ENCODE peak calls at places on chromosomes 7 and 10, in five cellular contexts. One of them, this sample, is unnamed.

GRCh38 chr10:11869211-11869610 is 46.1 kb downstream of the PROSER2 start:
- DNase-seq in prostate gland: no peak
- DNase-seq in left lung: no peak
- DNase-seq in brain microvascular endothelial cell: no peak
- DNase-seq in fibroblast of lung: no peak
- DNase-seq in this sample: no peak

GRCh38 chr10:15325243-15326002 is 45.7 kb downstream of the FAM171A1 start:
- DNase-seq in fibroblast of lung: peak
- DNase-seq in left lung: no peak
- DNase-seq in prostate gland: no peak
- DNase-seq in brain microvascular endothelial cell: peak
- DNase-seq in this sample: no peak

GRCh38 chr7:150946826-150947750 is 31.0 kb downstream of the KCNH2 start:
- DNase-seq in fibroblast of lung: no peak
- DNase-seq in brain microvascular endothelial cell: no peak
- DNase-seq in prostate gland: no peak
- DNase-seq in left lung: peak
- DNase-seq in this sample: no peak

GRCh38 chr7:133770863-133771492 is 356.2 kb upstream of the LRGUK start:
- DNase-seq in brain microvascular endothelial cell: peak
- DNase-seq in left lung: no peak
- DNase-seq in prostate gland: peak
- DNase-seq in fibroblast of lung: peak
- DNase-seq in this sample: no peak

GRCh38 chr10:73439055-73439454 is 5.7 kb upstream of the MSS51 start:
- DNase-seq in brain microvascular endothelial cell: no peak
- DNase-seq in prostate gland: no peak
- DNase-seq in left lung: no peak
- DNase-seq in fibroblast of lung: peak
- DNase-seq in this sample: no peak

GRCh38 chr7:65978891-65979582 is 3.0 kb downstream of the GUSB start:
- DNase-seq in left lung: no peak
- DNase-seq in fibroblast of lung: no peak
- DNase-seq in brain microvascular endothelial cell: no peak
- DNase-seq in prostate gland: no peak
- DNase-seq in this sample: peak

GRCh38 chr7:121544726-121545125 is 148.6 kb upstream of the FAM3C start:
- DNase-seq in prostate gland: peak
- DNase-seq in left lung: no peak
- DNase-seq in fibroblast of lung: peak
- DNase-seq in brain microvascular endothelial cell: peak
- DNase-seq in this sample: no peak

GRCh38 chr10:31728698-31729224 is 199.9 kb downstream of the ARHGAP12 start:
- DNase-seq in brain microvascular endothelial cell: no peak
- DNase-seq in prostate gland: no peak
- DNase-seq in fibroblast of lung: no peak
- DNase-seq in left lung: no peak
- DNase-seq in this sample: no peak

GRCh38 chr10:75398238-75398629 is 3.3 kb downstream of the ZNF503 start:
- DNase-seq in fibroblast of lung: peak
- DNase-seq in left lung: no peak
- DNase-seq in prostate gland: no peak
- DNase-seq in brain microvascular endothelial cell: no peak
- DNase-seq in this sample: no peak
- H3K4me3 ChIP-seq in fibroblast of lung: peak
- H3K4me3 ChIP-seq in left lung: peak
- H3K4me3 ChIP-seq in prostate gland: peak
- H3K4me3 ChIP-seq in brain microvascular endothelial cell: peak
- H3K4me3 ChIP-seq in this sample: peak

GRCh38 chr7:39535720-39536119 is 30.5 kb upstream of the YAE1 start:
- DNase-seq in fibroblast of lung: no peak
- DNase-seq in brain microvascular endothelial cell: no peak
- DNase-seq in left lung: no peak
- DNase-seq in prostate gland: no peak
- DNase-seq in this sample: no peak
- H3K27ac ChIP-seq in fibroblast of lung: no peak
- H3K27ac ChIP-seq in brain microvascular endothelial cell: no peak
- H3K27ac ChIP-seq in left lung: no peak
- H3K27ac ChIP-seq in prostate gland: no peak
- H3K27ac ChIP-seq in this sample: no peak

GRCh38 chr10:27504897-27505457 is 873 bp downstream of the RAB18 start:
- DNase-seq in fibroblast of lung: peak
- DNase-seq in prostate gland: no peak
- DNase-seq in left lung: no peak
- DNase-seq in brain microvascular endothelial cell: peak
- DNase-seq in this sample: no peak

GRCh38 chr10:27500886-27501285 is 3.2 kb upstream of the RAB18 start:
- DNase-seq in prostate gland: no peak
- DNase-seq in left lung: no peak
- DNase-seq in fibroblast of lung: no peak
- DNase-seq in brain microvascular endothelial cell: no peak
- DNase-seq in this sample: no peak

GRCh38 chr10:27504007-27504890 is at the start of gene RAB18:
- DNase-seq in fibroblast of lung: peak
- DNase-seq in brain microvascular endothelial cell: peak
- DNase-seq in prostate gland: peak
- DNase-seq in left lung: peak
- DNase-seq in this sample: peak

GRCh38 chr10:27503498-27504006 is 552 bp upstream of the RAB18 start:
- DNase-seq in fibroblast of lung: no peak
- DNase-seq in prostate gland: no peak
- DNase-seq in left lung: no peak
- DNase-seq in brain microvascular endothelial cell: no peak
- DNase-seq in this sample: no peak

DNA sequence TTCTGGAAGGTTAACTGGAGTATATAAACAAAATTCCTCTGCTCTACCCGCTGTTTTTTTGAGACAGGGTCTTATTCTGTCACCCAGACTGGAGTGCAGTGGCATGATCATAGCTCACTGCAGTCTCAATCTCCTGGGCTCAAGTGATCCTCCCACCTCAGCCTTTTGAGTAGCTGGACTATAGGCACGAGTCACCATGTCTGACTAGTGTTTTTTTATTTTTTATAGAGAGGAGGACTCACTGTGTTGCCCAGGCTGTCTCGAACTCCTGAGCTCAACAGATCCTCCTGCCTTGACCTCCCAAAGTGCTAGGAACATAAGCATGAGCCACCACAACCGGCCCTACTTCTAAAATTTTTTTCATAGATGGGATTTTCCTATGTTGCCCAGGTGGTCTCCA is 2.2 kb downstream of the RAB18 start:
- DNase-seq in prostate gland: no peak
- DNase-seq in fibroblast of lung: no peak
- DNase-seq in left lung: no peak
- DNase-seq in brain microvascular endothelial cell: peak
- DNase-seq in this sample: no peak
- H3K4me3 ChIP-seq in prostate gland: no peak
- H3K4me3 ChIP-seq in fibroblast of lung: no peak
- H3K4me3 ChIP-seq in left lung: no peak
- H3K4me3 ChIP-seq in brain microvascular endothelial cell: no peak
- H3K4me3 ChIP-seq in this sample: no peak

GRCh38 chr10:71235808-71236207 is 23.4 kb downstream of the UNC5B start:
- DNase-seq in prostate gland: no peak
- DNase-seq in brain microvascular endothelial cell: no peak
- DNase-seq in left lung: no peak
- DNase-seq in fibroblast of lung: no peak
- DNase-seq in this sample: no peak
- H3K27ac ChIP-seq in prostate gland: no peak
- H3K27ac ChIP-seq in brain microvascular endothelial cell: no peak
- H3K27ac ChIP-seq in left lung: peak
- H3K27ac ChIP-seq in fibroblast of lung: peak
- H3K27ac ChIP-seq in this sample: no peak

This sample was measured in RWPE2.